ENCODE peak calls at places on chromosomes 12 and 14, in eight cellular contexts. S, V, Z, P, U, R, X and D are unnamed samples.

GRCh38 chr12:123894823-123895338 is 77.8 kb downstream of the CCDC92 start:
- DNase-seq in V (no peak), U (no peak), R (peak; percentile 14), S (peak; percentile 16), Z (no peak), X (no peak), P (no peak), D (no peak)

GRCh38 chr14:54672181-54672580 is 105.3 kb downstream of the SAMD4A start:
- DNase-seq in V (no peak), X (no peak), S (no peak), R (no peak), U (no peak), P (no peak), Z (no peak), D (no peak)

GRCh38 chr14:50402965-50403364 is 6.3 kb upstream of the CDKL1 start:
- DNase-seq in V (no peak), X (no peak), U (no peak), S (no peak), R (peak; percentile 21), P (no peak), Z (no peak), D (no peak)

GRCh38 chr14:89856871-89857345 is 97.6 kb downstream of the EFCAB11 start:
- DNase-seq in P (no peak), V (no peak), Z (no peak), U (no peak), R (peak; percentile 37), S (peak; percentile 55), X (no peak), D (no peak)

GRCh38 chr12:99043319-99043914 is 398.3 kb downstream of the APAF1 start:
- DNase-seq in R (peak; percentile 44), P (peak; percentile 93), S (peak; percentile 75), V (peak; percentile 77), U (peak; percentile 5), X (peak; percentile 80), Z (peak; percentile 56), D (no peak)

GRCh38 chr14:76644875-76645518 is 116.3 kb upstream of the VASH1 start:
- DNase-seq in X (peak; percentile 78), U (no peak), P (peak; percentile 90), Z (peak; percentile 54), V (peak; percentile 26), R (peak; percentile 47), S (peak; percentile 34), D (no peak)

GRCh38 chr14:32564591-32564990 is 235.5 kb downstream of the AKAP6 start:
- DNase-seq in V (no peak), Z (no peak), U (no peak), X (no peak), P (no peak), S (peak; percentile 43), R (peak; percentile 28), D (no peak)

GRCh38 chr14:94665121-94665520 is 52.9 kb downstream of the SERPINA3 start:
- DNase-seq in P (no peak), R (peak; percentile 92), Z (no peak), X (no peak), U (no peak), S (peak; percentile 96), V (no peak), D (no peak)

GRCh38 chr12:76033116-76034001 is 1.8 kb upstream of the PHLDA1 start:
- DNase-seq in V (peak; percentile 50), U (no peak), P (no peak), Z (no peak), R (peak; percentile 58), S (peak; percentile 69), X (no peak), D (no peak)

GRCh38 chr12:6772729-6773661 is 675 bp downstream of the LAG3 start:
- DNase-seq in Z (peak; percentile 68), R (no peak), X (peak; percentile 39), P (peak; percentile 73), V (no peak), U (no peak), S (no peak), D (no peak)

GRCh38 chr14:73723799-73724621 is 9.8 kb upstream of the PNMA1 start:
- DNase-seq in X (no peak), P (peak; percentile 68), R (peak; percentile 98), U (no peak), V (peak; percentile 76), Z (no peak), S (peak; percentile 100), D (no peak)

GRCh38 chr12:54795664-54796063 is 58.7 kb upstream of the MUCL1 start:
- DNase-seq in X (no peak), R (no peak), S (no peak), P (no peak), V (no peak), Z (no peak), U (no peak), D (no peak)

GRCh38 chr12:110316861-110317260 is 35.8 kb downstream of the ATP2A2 start:
- DNase-seq in X (no peak), R (peak; percentile 85), P (no peak), U (no peak), Z (no peak), S (peak; percentile 87), V (no peak), D (no peak)

GRCh38 chr14:54420478-54421116 is 20.6 kb downstream of the CNIH1 start:
- DNase-seq in U (no peak), V (peak; percentile 48), X (peak; percentile 39), Z (no peak), P (peak; percentile 81), R (peak; percentile 78), S (peak; percentile 69), D (no peak)

GRCh38 chr14:20302042-20302761 is 3.5 kb downstream of the TTC5 start:
- DNase-seq in X (no peak), S (peak; percentile 51), R (peak; percentile 54), P (no peak), U (no peak), V (peak; percentile 53), Z (no peak), D (no peak)

GRCh38 chr12:3795800-3796133 is 42.9 kb upstream of the CRACR2A start:
- DNase-seq in S (no peak), P (no peak), Z (no peak), X (no peak), V (no peak), R (no peak), U (no peak), D (no peak)

GRCh38 chr12:108638997-108639822 is 5.5 kb upstream of the SELPLG start:
- DNase-seq in S (no peak), U (no peak), X (no peak), R (peak; percentile 21), P (peak; percentile 54), V (no peak), Z (no peak), D (no peak)

GRCh38 chr14:91108941-91109611 is 4.8 kb upstream of the DGLUCY start:
- DNase-seq in Z (peak; percentile 34), V (no peak), P (no peak), R (no peak), S (peak; percentile 92), X (no peak), U (no peak), D (peak; percentile 31)

GRCh38 chr14:36057452-36058142 is 118.9 kb downstream of the PTCSC3 start:
- DNase-seq in P (no peak), Z (no peak), X (no peak), U (no peak), V (peak; percentile 9), R (no peak), S (no peak), D (no peak)

GRCh38 chr12:20695232-20695631 is at the start of gene SLCO1C1:
- DNase-seq in V (no peak), Z (no peak), S (no peak), U (no peak), P (peak; percentile 70), R (no peak), X (no peak), D (no peak)

GRCh38 chr12:131865196-131865875 is 29.1 kb upstream of the ULK1 start:
- DNase-seq in U (no peak), R (no peak), S (peak; percentile 62), X (no peak), V (peak; percentile 97), P (no peak), Z (no peak), D (no peak)

GRCh38 chr12:72277415-72277814 is 5.2 kb downstream of the TRHDE start:
- DNase-seq in U (no peak), Z (no peak), P (no peak), V (no peak), R (peak; percentile 75), S (no peak), X (no peak), D (no peak)

GRCh38 chr12:123150273-123150803 is 552 bp downstream of the PITPNM2 start:
- DNase-seq in V (peak; percentile 39), P (peak; percentile 77), S (no peak), U (no peak), X (peak; percentile 37), R (no peak), Z (peak; percentile 25), D (no peak)

GRCh38 chr14:75440733-75441474 is 13.1 kb downstream of the JDP2 start:
- DNase-seq in Z (no peak), S (peak; percentile 71), P (no peak), X (no peak), V (no peak), U (no peak), R (peak; percentile 80), D (no peak)

GRCh38 chr12:113190761-113191160 is 5.2 kb downstream of the RITA1 start:
- DNase-seq in R (peak; percentile 33), S (peak; percentile 39), X (peak; percentile 31), U (no peak), Z (no peak), V (peak; percentile 88), P (peak; percentile 88), D (no peak)

GRCh38 chr12:89573081-89573810 is 47.4 kb upstream of the POC1B start:
- DNase-seq in Z (no peak), R (peak; percentile 42), P (no peak), X (no peak), U (no peak), V (no peak), S (no peak), D (no peak)

GRCh38 chr14:44412858-44413569 is 94.1 kb downstream of the FSCB start:
- DNase-seq in V (no peak), X (no peak), S (no peak), R (no peak), Z (no peak), P (peak; percentile 58), U (no peak), D (no peak)

GRCh38 chr12:39176376-39176775 is 266.5 kb downstream of the KIF21A start:
- DNase-seq in X (no peak), U (no peak), Z (no peak), R (no peak), P (no peak), S (no peak), V (no peak), D (no peak)

GRCh38 chr14:104148433-104149277 is 10.3 kb downstream of the KIF26A start:
- DNase-seq in P (peak; percentile 62), V (no peak), R (no peak), S (no peak), Z (no peak), U (no peak), X (peak; percentile 18), D (peak; percentile 6)

GRCh38 chr12:105480162-105480561 is 149.7 kb downstream of the C12orf75 start:
- DNase-seq in S (peak; percentile 67), P (peak; percentile 62), Z (no peak), U (no peak), R (peak; percentile 6), V (peak; percentile 69), X (no peak), D (no peak)

GRCh38 chr14:70934502-70935134 is 27.4 kb downstream of the PCNX1 start:
- DNase-seq in V (no peak), U (no peak), Z (peak; percentile 23), X (no peak), P (no peak), R (peak; percentile 41), S (peak; percentile 68), D (no peak)

GRCh38 chr14:71725802-71726638 is 206.2 kb upstream of the RGS6 start:
- DNase-seq in U (no peak), Z (no peak), V (no peak), X (no peak), P (no peak), R (peak; percentile 88), S (peak; percentile 87), D (no peak)

GRCh38 chr12:9223830-9224229 is 15.6 kb upstream of the PZP start:
- DNase-seq in P (no peak), Z (no peak), S (no peak), R (no peak), X (no peak), U (no peak), V (no peak), D (no peak)

GRCh38 chr14:101233016-101233355 is 328.3 kb upstream of the DIO3 start:
- DNase-seq in Z (no peak), U (no peak), P (no peak), V (no peak), S (no peak), X (no peak), R (no peak), D (no peak)